ENCODE peak calls at places on chromosomes 16 and 17, in five cellular contexts. One of them, this sample, is unnamed. For H3K4me1, the result is how much of the 10 kb centered on the place peaks cover.

GRCh38 chr16:87851601-87852000 is 17.7 kb downstream of the SLC7A5 start:
- DNase-seq in Panc1: no peak
- DNase-seq in tibial nerve: no peak
- DNase-seq in IMR-90: no peak
- DNase-seq in neural progenitor cell: peak
- DNase-seq in this sample: no peak

GRCh38 chr16:57955572-57955971 is 15.4 kb downstream of the CNGB1 start:
- DNase-seq in Panc1: no peak
- DNase-seq in tibial nerve: no peak
- DNase-seq in IMR-90: no peak
- DNase-seq in neural progenitor cell: no peak
- DNase-seq in this sample: no peak

GRCh38 chr16:68384293-68385255 is 63.7 kb downstream of the SMPD3 start:
- DNase-seq in Panc1: no peak
- DNase-seq in tibial nerve: no peak
- DNase-seq in IMR-90: no peak
- DNase-seq in neural progenitor cell: peak
- DNase-seq in this sample: no peak

GRCh38 chr17:27323538-27324212 is 29.8 kb downstream of the WSB1 start:
- DNase-seq in Panc1: no peak
- DNase-seq in tibial nerve: peak
- DNase-seq in IMR-90: peak
- DNase-seq in neural progenitor cell: no peak
- DNase-seq in this sample: peak

GRCh38 chr16:14301150-14302030 is 230.3 kb downstream of the MRTFB start:
- DNase-seq in Panc1: no peak
- DNase-seq in tibial nerve: peak
- DNase-seq in IMR-90: no peak
- DNase-seq in neural progenitor cell: peak
- DNase-seq in this sample: peak

GRCh38 chr17:1047886-1048470 is 51.0 kb downstream of the TIMM22 start:
- DNase-seq in Panc1: no peak
- DNase-seq in tibial nerve: no peak
- DNase-seq in IMR-90: no peak
- DNase-seq in neural progenitor cell: no peak
- DNase-seq in this sample: no peak

GRCh38 chr16:76985362-76985761 is 205.6 kb upstream of the MON1B start:
- DNase-seq in Panc1: no peak
- DNase-seq in tibial nerve: no peak
- DNase-seq in IMR-90: no peak
- DNase-seq in neural progenitor cell: no peak
- DNase-seq in this sample: no peak

GRCh38 chr17:75872434-75873351 is 5.7 kb downstream of the TRIM47 start:
- DNase-seq in Panc1: no peak
- DNase-seq in tibial nerve: peak
- DNase-seq in IMR-90: peak
- DNase-seq in neural progenitor cell: no peak
- DNase-seq in this sample: peak

GRCh38 chr16:12804395-12804794 is 708 bp upstream of the CPPED1 start:
- DNase-seq in Panc1: no peak
- DNase-seq in tibial nerve: no peak
- DNase-seq in IMR-90: no peak
- DNase-seq in neural progenitor cell: no peak
- DNase-seq in this sample: no peak

GRCh38 chr17:58329035-58329807 is 626 bp upstream of the TSPOAP1 start:
- DNase-seq in Panc1: no peak
- DNase-seq in tibial nerve: no peak
- DNase-seq in IMR-90: no peak
- DNase-seq in neural progenitor cell: peak
- DNase-seq in this sample: peak

GRCh38 chr16:89502319-89502843 is 5.8 kb upstream of the SPG7 start:
- DNase-seq in Panc1: no peak
- DNase-seq in tibial nerve: no peak
- DNase-seq in IMR-90: no peak
- DNase-seq in neural progenitor cell: no peak
- DNase-seq in this sample: no peak

GRCh38 chr17:64007838-64008282 is 9.7 kb downstream of the PRR29 start:
- DNase-seq in Panc1: no peak
- DNase-seq in tibial nerve: no peak
- DNase-seq in IMR-90: no peak
- DNase-seq in neural progenitor cell: no peak
- DNase-seq in this sample: peak

GRCh38 chr16:15993946-15994665 is 44.7 kb downstream of the ABCC1 start:
- DNase-seq in Panc1: no peak
- DNase-seq in tibial nerve: no peak
- DNase-seq in IMR-90: peak
- DNase-seq in neural progenitor cell: no peak
- DNase-seq in this sample: peak

GRCh38 chr17:37847811-37848331 is 76.3 kb upstream of the TBC1D3K start:
- DNase-seq in Panc1: no peak
- DNase-seq in tibial nerve: no peak
- DNase-seq in IMR-90: no peak
- DNase-seq in neural progenitor cell: no peak
- DNase-seq in this sample: no peak

GRCh38 chr17:75013077-75013391 is 564 bp downstream of the MRPL58 start:
- DNase-seq in Panc1: no peak
- DNase-seq in tibial nerve: no peak
- DNase-seq in IMR-90: no peak
- DNase-seq in neural progenitor cell: no peak
- DNase-seq in this sample: no peak

GRCh38 chr17:74356640-74357465 is 4.8 kb downstream of the BTBD17 start:
- DNase-seq in Panc1: no peak
- DNase-seq in tibial nerve: no peak
- DNase-seq in IMR-90: no peak
- DNase-seq in neural progenitor cell: no peak
- DNase-seq in this sample: no peak

GRCh38 chr16:80051040-80051439 is 450.5 kb upstream of the MAF start:
- DNase-seq in Panc1: no peak
- DNase-seq in tibial nerve: no peak
- DNase-seq in IMR-90: no peak
- DNase-seq in neural progenitor cell: no peak
- DNase-seq in this sample: no peak

GRCh38 chr17:52106070-52106469 is 52.4 kb downstream of the CA10 start:
- DNase-seq in Panc1: no peak
- DNase-seq in tibial nerve: no peak
- DNase-seq in IMR-90: no peak
- DNase-seq in neural progenitor cell: no peak
- DNase-seq in this sample: no peak

GRCh38 chr16:47492036-47492427 is 30.9 kb downstream of the PHKB start:
- DNase-seq in Panc1: no peak
- DNase-seq in tibial nerve: no peak
- DNase-seq in IMR-90: no peak
- DNase-seq in neural progenitor cell: no peak
- DNase-seq in this sample: no peak

GRCh38 chr16:68802190-68802589 is 41.1 kb upstream of the TANGO6 start:
- DNase-seq in Panc1: no peak
- DNase-seq in tibial nerve: no peak
- DNase-seq in IMR-90: peak
- DNase-seq in neural progenitor cell: no peak
- DNase-seq in this sample: no peak

GRCh38 chr17:29292071-29292991 is 1.6 kb downstream of the NUFIP2 start:
- DNase-seq in Panc1: no peak
- DNase-seq in tibial nerve: peak
- DNase-seq in IMR-90: peak
- DNase-seq in neural progenitor cell: peak
- DNase-seq in this sample: peak

GRCh38 chr17:43151880-43152456 is 19.0 kb upstream of the NBR1 start:
- DNase-seq in Panc1: no peak
- DNase-seq in tibial nerve: no peak
- DNase-seq in IMR-90: no peak
- DNase-seq in neural progenitor cell: no peak
- DNase-seq in this sample: no peak

GRCh38 chr17:40320771-40321501 is 12.0 kb downstream of the RARA start:
- DNase-seq in Panc1: no peak
- DNase-seq in tibial nerve: peak
- DNase-seq in IMR-90: no peak
- DNase-seq in neural progenitor cell: no peak
- DNase-seq in this sample: peak

GRCh38 chr16:51024703-51025102 is 126.4 kb downstream of the SALL1 start:
- DNase-seq in Panc1: no peak
- DNase-seq in tibial nerve: no peak
- DNase-seq in IMR-90: no peak
- DNase-seq in neural progenitor cell: peak
- DNase-seq in this sample: no peak

GRCh38 chr16:85522842-85523601 is 90.1 kb upstream of the GSE1 start:
- DNase-seq in Panc1: no peak
- DNase-seq in tibial nerve: no peak
- DNase-seq in IMR-90: peak
- DNase-seq in neural progenitor cell: no peak
- DNase-seq in this sample: peak

GRCh38 chr17:29347831-29348281 is 42.3 kb upstream of the TAOK1 start:
- DNase-seq in Panc1: no peak
- DNase-seq in tibial nerve: no peak
- DNase-seq in IMR-90: no peak
- DNase-seq in neural progenitor cell: no peak
- DNase-seq in this sample: no peak

GRCh38 chr17:14672830-14673229 is 371.9 kb downstream of the HS3ST3B1 start:
- DNase-seq in Panc1: no peak
- DNase-seq in tibial nerve: no peak
- DNase-seq in IMR-90: peak
- DNase-seq in neural progenitor cell: peak
- DNase-seq in this sample: no peak

GRCh38 chr16:13171313-13171712 is 269.9 kb downstream of the SHISA9 start:
- DNase-seq in Panc1: no peak
- DNase-seq in tibial nerve: no peak
- DNase-seq in IMR-90: no peak
- DNase-seq in neural progenitor cell: peak
- DNase-seq in this sample: no peak

GRCh38 chr17:45307290-45308015 is 9.4 kb downstream of the MAP3K14 start:
- DNase-seq in Panc1: no peak
- DNase-seq in tibial nerve: peak
- DNase-seq in IMR-90: peak
- DNase-seq in neural progenitor cell: no peak
- DNase-seq in this sample: peak

GRCh38 chr17:45308016-45308365 is 8.8 kb downstream of the MAP3K14 start:
- DNase-seq in Panc1: no peak
- DNase-seq in tibial nerve: no peak
- DNase-seq in IMR-90: no peak
- DNase-seq in neural progenitor cell: no peak
- DNase-seq in this sample: no peak

GRCh38 chr17:45305532-45306087 is 11.2 kb downstream of the MAP3K14 start:
- DNase-seq in Panc1: no peak
- DNase-seq in tibial nerve: no peak
- DNase-seq in IMR-90: peak
- DNase-seq in neural progenitor cell: no peak
- DNase-seq in this sample: no peak

GRCh38 chr17:45306094-45306493 is 10.7 kb downstream of the MAP3K14 start:
- DNase-seq in Panc1: no peak
- DNase-seq in tibial nerve: no peak
- DNase-seq in IMR-90: no peak
- DNase-seq in neural progenitor cell: no peak
- DNase-seq in this sample: no peak

GRCh38 chr17:45306623-45307022 is 10.2 kb downstream of the MAP3K14 start:
- DNase-seq in Panc1: no peak
- DNase-seq in tibial nerve: no peak
- DNase-seq in IMR-90: no peak
- DNase-seq in neural progenitor cell: no peak
- DNase-seq in this sample: no peak
- TF ChIP-seq CTCF in Panc1: peak
- TF ChIP-seq CTCF in tibial nerve: no peak
- TF ChIP-seq CTCF in IMR-90: no peak
- TF ChIP-seq CTCF in neural progenitor cell: peak
- TF ChIP-seq CTCF in this sample: no peak

GRCh38 chr17:41655611-41656111 is 31.3 kb upstream of the KRT17 start:
- DNase-seq in Panc1: no peak
- DNase-seq in tibial nerve: no peak
- DNase-seq in IMR-90: no peak
- DNase-seq in neural progenitor cell: peak
- DNase-seq in this sample: no peak
- H3K27ac ChIP-seq in Panc1: no peak
- H3K27ac ChIP-seq in tibial nerve: peak
- H3K27ac ChIP-seq in IMR-90: no peak
- H3K27ac ChIP-seq in neural progenitor cell: no peak
- H3K27ac ChIP-seq in this sample: no peak

DNA sequence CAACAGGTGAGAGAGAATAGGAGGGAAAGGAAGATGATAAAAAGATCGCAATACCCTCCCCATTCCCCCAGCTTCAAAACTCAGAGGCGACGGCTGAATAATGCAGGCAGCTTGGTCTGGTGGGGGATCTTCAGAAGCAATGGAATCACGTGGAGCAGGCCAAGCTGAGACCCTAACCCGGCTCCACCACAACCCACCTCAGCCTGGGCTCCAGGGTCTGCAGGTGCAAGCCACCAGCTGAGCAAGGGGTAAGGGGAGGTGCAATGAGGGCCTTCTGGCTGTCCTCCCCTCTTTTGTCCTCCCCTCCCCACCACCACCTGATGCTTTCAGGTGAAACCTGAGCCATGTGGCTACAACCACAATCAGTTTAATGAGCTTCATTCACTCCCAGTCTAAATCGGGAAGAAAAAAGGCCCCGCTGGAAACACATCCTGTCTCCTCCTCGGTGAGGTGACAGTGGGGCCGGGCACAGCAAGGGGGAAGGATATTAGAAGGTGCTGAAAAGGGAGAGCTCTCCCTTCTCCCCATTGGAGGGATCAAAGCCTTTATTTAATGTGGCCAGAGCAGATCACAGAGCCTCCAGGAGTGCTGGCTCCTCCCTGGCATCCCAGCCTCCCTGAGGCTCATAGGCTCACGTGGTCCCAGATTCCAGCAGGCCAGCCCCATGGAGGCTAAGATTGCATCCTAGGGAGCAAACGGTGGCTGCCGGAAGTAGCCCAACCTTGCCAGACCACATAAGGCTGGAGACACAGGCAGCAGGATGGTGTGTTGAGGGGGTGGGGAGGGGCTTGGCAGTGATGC is 261.0 kb downstream of the SOX9 start:
- DNase-seq in Panc1: no peak
- DNase-seq in tibial nerve: no peak
- DNase-seq in IMR-90: no peak
- DNase-seq in neural progenitor cell: peak
- DNase-seq in this sample: no peak
- H3K4me1 ChIP-seq in Panc1: under half
- H3K4me1 ChIP-seq in tibial nerve: under half
- H3K4me1 ChIP-seq in IMR-90: under half
- H3K4me1 ChIP-seq in neural progenitor cell: under half
- H3K4me1 ChIP-seq in this sample: under half

DNA sequence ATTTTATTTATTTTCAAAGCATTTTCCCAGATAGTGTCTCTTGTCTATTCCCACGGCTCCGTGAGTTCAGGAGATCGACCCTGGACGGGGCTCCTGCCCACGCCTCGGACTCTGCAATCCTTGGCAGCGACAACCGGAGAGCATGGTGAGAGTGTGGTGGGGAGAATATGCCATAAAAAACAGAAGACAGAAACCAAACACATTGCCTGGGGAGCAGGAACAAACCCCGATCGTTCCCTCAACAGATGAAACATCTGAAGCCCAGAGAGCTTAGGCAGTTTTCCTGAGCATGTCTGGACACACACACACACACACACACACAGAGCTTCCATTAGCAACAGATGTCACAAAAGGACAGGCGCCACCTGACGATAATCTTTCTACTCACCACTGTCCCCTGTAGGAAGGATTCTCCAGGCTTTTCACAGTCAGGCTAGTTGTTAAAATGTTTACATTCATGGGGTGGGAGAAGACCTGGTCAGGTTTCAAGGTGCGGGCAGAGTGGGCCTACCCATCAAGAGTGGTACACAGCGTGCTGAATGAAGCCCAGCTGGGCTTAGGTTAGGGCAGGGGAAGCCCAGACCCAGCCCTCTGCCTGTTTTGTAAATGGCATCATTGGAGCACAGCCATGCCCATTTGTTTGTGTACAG is 230.4 kb upstream of the TNRC6C start:
- DNase-seq in Panc1: no peak
- DNase-seq in tibial nerve: peak
- DNase-seq in IMR-90: no peak
- DNase-seq in neural progenitor cell: no peak
- DNase-seq in this sample: peak
- TF ChIP-seq CTCF in Panc1: no peak
- TF ChIP-seq CTCF in tibial nerve: peak
- TF ChIP-seq CTCF in IMR-90: no peak
- TF ChIP-seq CTCF in neural progenitor cell: no peak
- TF ChIP-seq CTCF in this sample: no peak

This sample was measured in tibial artery.